ENCODE peak calls at places on chromosome 6, in ten cellular contexts. N, U, K, M, I, L, F, G, R and O are unnamed samples.

GRCh38 chr6:37433657-37434271 is 743 bp downstream of the CMTR1 start:
- DNase-seq in K (peak; percentile 12), L (no peak), G (no peak), R (peak; percentile 12), U (no peak), N (no peak), M (no peak), I (no peak), F (peak; percentile 21), O (peak; percentile 30)

GRCh38 chr6:9140861-9141534 is 705.7 kb upstream of the SLC35B3 start:
- DNase-seq in M (no peak), G (no peak), K (peak; percentile 58), L (no peak), F (no peak), N (no peak), I (no peak), U (no peak), R (no peak), O (peak; percentile 9)

GRCh38 chr6:12769556-12770255 is 53.1 kb downstream of the PHACTR1 start:
- DNase-seq in G (no peak), L (no peak), M (no peak), I (no peak), K (no peak), R (no peak), F (no peak), U (no peak), N (no peak), O (no peak)

GRCh38 chr6:42498473-42499128 is 46.9 kb upstream of the TRERF1 start:
- DNase-seq in N (no peak), M (no peak), L (no peak), F (no peak), I (no peak), R (no peak), U (no peak), G (no peak), K (no peak), O (no peak)

GRCh38 chr6:165146456-165146855 is 162.9 kb downstream of the C6orf118 start:
- DNase-seq in M (no peak), K (no peak), G (no peak), U (no peak), N (no peak), R (no peak), L (no peak), I (no peak), F (peak; percentile 35), O (no peak)

GRCh38 chr6:70905676-70906075 is 51.2 kb downstream of the B3GAT2 start:
- DNase-seq in F (no peak), U (no peak), L (no peak), K (no peak), I (no peak), N (no peak), G (no peak), M (no peak), R (no peak), O (no peak)

GRCh38 chr6:51827580-51827979 is 259.8 kb downstream of the PKHD1 start:
- DNase-seq in F (no peak), L (no peak), N (no peak), M (no peak), U (no peak), I (no peak), K (no peak), G (no peak), R (no peak), O (no peak)

GRCh38 chr6:96836579-96837137 is 619 bp downstream of the GPR63 start:
- DNase-seq in F (no peak), N (no peak), L (no peak), R (no peak), M (no peak), U (no peak), G (no peak), I (no peak), K (peak; percentile 4), O (peak; percentile 16)

GRCh38 chr6:158327216-158327615 is 15.0 kb downstream of the TULP4 start:
- DNase-seq in F (no peak), K (no peak), U (no peak), R (no peak), M (no peak), I (no peak), G (no peak), L (no peak), N (no peak), O (no peak)

GRCh38 chr6:109424946-109425345 is 15.5 kb downstream of the PPIL6 start:
- DNase-seq in L (no peak), K (peak; percentile 10), I (no peak), M (no peak), U (no peak), G (no peak), N (no peak), F (no peak), R (no peak), O (no peak)

GRCh38 chr6:148524976-148525375 is 182.3 kb downstream of the SASH1 start:
- DNase-seq in R (no peak), L (no peak), K (peak; percentile 92), G (no peak), U (peak; percentile 7), F (no peak), N (peak; percentile 81), I (no peak), M (no peak), O (peak; percentile 81)

GRCh38 chr6:150897400-150897943 is 32.0 kb downstream of the MTHFD1L start:
- DNase-seq in I (no peak), K (no peak), L (no peak), R (no peak), F (no peak), M (no peak), N (peak; percentile 24), G (no peak), U (no peak), O (no peak)

GRCh38 chr6:169326067-169326799 is 72.6 kb upstream of the THBS2 start:
- DNase-seq in G (peak; percentile 48), R (no peak), M (no peak), K (peak; percentile 52), I (no peak), F (peak; percentile 17), U (no peak), L (no peak), N (peak; percentile 79), O (peak; percentile 72)

GRCh38 chr6:83853178-83853967 is at the start of gene RIPPLY2:
- DNase-seq in N (peak; percentile 74), F (peak; percentile 67), I (peak; percentile 7), M (peak; percentile 58), L (no peak), U (no peak), G (peak; percentile 50), K (peak; percentile 20), R (no peak), O (peak; percentile 36)

GRCh38 chr6:44635486-44635885 is 248.0 kb downstream of the CDC5L start:
- DNase-seq in F (no peak), K (no peak), U (no peak), M (no peak), R (no peak), G (no peak), N (no peak), L (no peak), I (no peak), O (no peak)

GRCh38 chr6:123972600-123973294 is 169.1 kb downstream of the NKAIN2 start:
- DNase-seq in K (no peak), N (no peak), U (no peak), R (no peak), F (no peak), L (no peak), M (no peak), I (no peak), G (no peak), O (no peak)

GRCh38 chr6:158069800-158070195 is 88.1 kb downstream of the SYNJ2 start:
- DNase-seq in U (no peak), I (no peak), F (no peak), L (no peak), K (peak; percentile 78), M (no peak), R (no peak), G (no peak), N (no peak), O (no peak)

GRCh38 chr6:29834564-29835436 is 7.2 kb downstream of the HLA-G start:
- DNase-seq in K (no peak), L (no peak), I (no peak), M (peak; percentile 86), G (peak; percentile 44), N (peak; percentile 44), U (no peak), R (peak; percentile 30), F (no peak), O (peak; percentile 19)

GRCh38 chr6:109296305-109296915 is 85.9 kb downstream of the CD164 start:
- DNase-seq in G (no peak), N (no peak), U (no peak), L (peak; percentile 35), M (no peak), I (no peak), F (no peak), K (no peak), R (no peak), O (no peak)

GRCh38 chr6:158686311-158686710 is 36.5 kb downstream of the SYTL3 start:
- DNase-seq in M (no peak), K (no peak), G (no peak), N (no peak), U (no peak), I (no peak), L (no peak), F (no peak), R (no peak), O (no peak)

GRCh38 chr6:75874224-75874623 is 125.2 kb downstream of the MYO6 start:
- DNase-seq in M (no peak), I (no peak), U (no peak), L (no peak), G (no peak), K (no peak), F (no peak), N (no peak), R (no peak), O (no peak)

GRCh38 chr6:148457843-148458159 is 115.2 kb downstream of the SASH1 start:
- DNase-seq in G (no peak), U (no peak), R (no peak), L (no peak), F (no peak), M (no peak), I (no peak), K (no peak), N (no peak), O (no peak)

GRCh38 chr6:93242049-93242448 is 177.3 kb downstream of the EPHA7 start:
- DNase-seq in L (no peak), R (no peak), F (no peak), I (no peak), N (no peak), G (no peak), U (no peak), M (no peak), K (no peak), O (no peak)

GRCh38 chr6:146265051-146265450 is 236.2 kb downstream of the GRM1 start:
- DNase-seq in U (no peak), F (no peak), I (no peak), G (no peak), M (no peak), K (no peak), L (no peak), N (no peak), R (no peak), O (no peak)

GRCh38 chr6:90401933-90402830 is 105.5 kb upstream of the BACH2 start:
- DNase-seq in K (peak; percentile 7), R (no peak), N (no peak), F (no peak), M (peak; percentile 79), U (no peak), L (no peak), G (no peak), I (no peak), O (no peak)

GRCh38 chr6:151475653-151476523 is 17.9 kb upstream of the CCDC170 start:
- DNase-seq in M (no peak), G (peak; percentile 64), I (no peak), K (peak; percentile 59), R (peak; percentile 15), L (peak; percentile 42), F (no peak), U (peak; percentile 66), N (no peak), O (peak; percentile 74)

GRCh38 chr6:37742401-37742760 is 44.7 kb upstream of the MDGA1 start:
- DNase-seq in R (no peak), N (no peak), I (no peak), U (no peak), G (no peak), K (no peak), M (no peak), F (no peak), L (no peak), O (no peak)

GRCh38 chr6:132456700-132457143 is 55.4 kb upstream of the MOXD1 start:
- DNase-seq in U (no peak), G (no peak), M (no peak), R (no peak), F (no peak), L (no peak), N (no peak), K (no peak), I (no peak), O (no peak)